ENCODE peak calls at places on chromosomes 4 and X, in four cellular contexts. T is H1, W is K562, P is HepG2. R is an unnamed sample.

GRCh38 chr4:111014537-111014936 is 391.7 kb upstream of the PITX2 start:
- DNase-seq in T (no peak), W (no peak), P (no peak), R (no peak)

GRCh38 chr4:25727711-25728493 is 72.3 kb downstream of the SLC34A2 start:
- DNase-seq in T (no peak), W (no peak), P (no peak), R (no peak)

GRCh38 chr4:114494257-114494803 is 104.3 kb upstream of the UGT8 start:
- DNase-seq in T (no peak), W (no peak), P (no peak), R (no peak)

GRCh38 chr4:41257901-41258300 is 1.2 kb downstream of the UCHL1 start:
- DNase-seq in T (no peak), W (no peak), P (no peak), R (no peak)

GRCh38 chr4:133320576-133321170 is 171.6 kb downstream of the PCDH10 start:
- DNase-seq in T (no peak), W (peak), P (peak), R (no peak)

GRCh38 chr4:57544811-57545654 is 434.8 kb upstream of the IGFBP7 start:
- DNase-seq in T (peak), W (no peak), P (no peak), R (no peak)

GRCh38 chr4:114378306-114378903 is 220.2 kb upstream of the UGT8 start:
- DNase-seq in T (no peak), W (no peak), P (no peak), R (no peak)

GRCh38 chrX:115553171-115553570 is 7.8 kb upstream of the PLS3 start:
- DNase-seq in T (no peak), W (no peak), P (no peak), R (no peak)

GRCh38 chrX:56318076-56318475 is 85.9 kb downstream of the KLF8 start:
- DNase-seq in T (no peak), W (no peak), P (no peak), R (no peak)

GRCh38 chr4:140066031-140066930 is 87.7 kb downstream of the MAML3 start:
- DNase-seq in T (no peak), W (no peak), P (no peak), R (no peak)

GRCh38 chr4:173752610-173753009 is 222.6 kb upstream of the HAND2 start:
- DNase-seq in T (peak), W (peak), P (peak), R (no peak)

GRCh38 chrX:107445146-107445545 is 4.3 kb upstream of the FRMPD3 start:
- DNase-seq in T (no peak), W (no peak), P (no peak), R (no peak)

GRCh38 chr4:32037391-32037790 is 1317.2 kb downstream of the PCDH7 start:
- DNase-seq in T (no peak), W (no peak), P (no peak), R (no peak)

GRCh38 chrX:1534321-1535168 is 2.4 kb downstream of the P2RY8 start:
- DNase-seq in T (peak), W (no peak), P (no peak), R (no peak)

GRCh38 chr4:91958651-91959050 is 345.1 kb upstream of the GRID2 start:
- DNase-seq in T (no peak), W (no peak), P (no peak), R (no peak)

GRCh38 chrX:69615779-69616519 is at the start of gene EDA:
- DNase-seq in T (peak), W (peak), P (peak), R (no peak)

GRCh38 chr4:74158561-74159396 is 861 bp downstream of the MTHFD2L start:
- DNase-seq in T (no peak), W (no peak), P (no peak), R (peak)

GRCh38 chr4:140426610-140427103 is 791 bp downstream of the CLGN start:
- DNase-seq in T (no peak), W (peak), P (peak), R (no peak)

GRCh38 chrX:103017542-103017941 is 46.4 kb downstream of the BEX1 start:
- DNase-seq in T (no peak), W (no peak), P (no peak), R (no peak)

GRCh38 chr4:48299560-48299959 is 29.9 kb upstream of the TEC start:
- DNase-seq in T (no peak), W (no peak), P (no peak), R (no peak)

GRCh38 chrX:140090800-140091275 is 125.5 kb upstream of the CXorf66 start:
- DNase-seq in T (no peak), W (no peak), P (no peak), R (no peak)

GRCh38 chr4:107721436-107722090 is 1.5 kb upstream of the PAPSS1 start:
- DNase-seq in T (peak), W (no peak), P (no peak), R (no peak)

GRCh38 chr4:180153587-180153986 is 2089.6 kb upstream of the TENM3 start:
- DNase-seq in T (no peak), W (no peak), P (no peak), R (no peak)

GRCh38 chr4:41620594-41621256 is 82.8 kb downstream of the LIMCH1 start:
- DNase-seq in T (no peak), W (no peak), P (no peak), R (no peak)

GRCh38 chr4:104989363-104989762 is 157.3 kb upstream of the TET2 start:
- DNase-seq in T (no peak), W (no peak), P (no peak), R (no peak)

GRCh38 chrX:153740631-153741222 is 16.1 kb downstream of the ABCD1 start:
- DNase-seq in T (no peak), W (no peak), P (no peak), R (no peak)

GRCh38 chr4:71186566-71187398 is 152.0 kb upstream of the SLC4A4 start:
- DNase-seq in T (no peak), W (no peak), P (no peak), R (no peak)

GRCh38 chrX:39427492-39428289 is 626.4 kb downstream of the MID1IP1 start:
- DNase-seq in T (no peak), W (no peak), P (no peak), R (no peak)

GRCh38 chrX:113058634-113059033 is 218.0 kb upstream of the AMOT start:
- DNase-seq in T (no peak), W (no peak), P (no peak), R (peak)

GRCh38 chr4:3335982-3336381 is 43.2 kb downstream of the RGS12 start:
- DNase-seq in T (no peak), W (no peak), P (no peak), R (no peak)

GRCh38 chrX:50452782-50453181 is 17.8 kb downstream of the DGKK start:
- DNase-seq in T (no peak), W (no peak), P (no peak), R (no peak)

GRCh38 chr4:56622176-56622575 is 58.9 kb downstream of the HOPX start:
- DNase-seq in T (no peak), W (no peak), P (no peak), R (no peak)

GRCh38 chrX:136574548-136574947 is 42.5 kb downstream of the VGLL1 start:
- DNase-seq in T (no peak), W (no peak), P (peak), R (no peak)

GRCh38 chrX:136582624-136583023 is 50.6 kb downstream of the VGLL1 start:
- DNase-seq in T (no peak), W (no peak), P (no peak), R (no peak)

GRCh38 chrX:136580316-136580715 is 48.3 kb downstream of the VGLL1 start:
- DNase-seq in T (no peak), W (no peak), P (no peak), R (no peak)

GRCh38 chrX:136572030-136572429 is 40.0 kb downstream of the VGLL1 start:
- DNase-seq in T (no peak), W (no peak), P (no peak), R (no peak)

GRCh38 chrX:136577562-136577961 is 45.5 kb downstream of the VGLL1 start:
- DNase-seq in T (peak), W (peak), P (peak), R (no peak)
- TF ChIP-seq GABPA in T (no peak), W (no peak), P (no peak), R (no peak)

DNA sequence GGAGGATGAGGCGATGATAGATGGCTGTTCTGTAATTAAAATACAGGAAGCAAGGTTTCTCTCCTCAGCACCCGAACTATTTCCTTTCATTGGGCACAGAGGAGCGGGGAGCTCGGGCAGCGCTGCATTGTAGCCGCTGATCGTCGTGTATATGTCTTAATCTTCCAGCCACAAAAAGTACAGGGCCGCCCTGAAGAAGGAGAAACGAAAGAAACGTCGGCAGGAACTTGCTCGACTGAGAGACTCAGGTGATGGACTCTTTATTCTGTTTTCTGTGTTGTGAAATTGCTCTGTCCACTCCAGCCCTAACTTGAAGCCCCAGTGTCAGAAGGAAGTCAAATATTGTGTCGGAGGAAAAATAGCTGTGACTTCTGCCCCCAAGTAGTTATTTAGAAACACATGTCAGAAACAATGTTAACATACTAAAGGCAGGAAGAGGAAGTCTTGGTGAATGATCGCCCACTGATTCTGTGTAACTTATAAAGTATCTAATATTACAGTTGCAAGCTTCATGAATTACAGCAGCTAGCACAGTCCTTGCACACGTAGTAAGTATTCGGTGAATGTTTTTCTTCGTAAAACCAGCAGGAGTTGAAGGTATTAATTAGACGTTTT is 589 bp downstream of the ZRSR2 start:
- DNase-seq in T (no peak), W (peak), P (no peak), R (peak)
- TF ChIP-seq HDAC2 in T (no peak), W (no peak), P (no peak), R (no peak)

GRCh38 chrX:119669424-119670037 is 23.4 kb downstream of the SEPTIN6 start:
- DNase-seq in T (no peak), W (no peak), P (peak), R (no peak)

GRCh38 chrX:119667111-119667928 is 25.6 kb downstream of the SEPTIN6 start:
- DNase-seq in T (no peak), W (no peak), P (no peak), R (no peak)

GRCh38 chrX:119673336-119673735 is 19.6 kb downstream of the SEPTIN6 start:
- DNase-seq in T (no peak), W (no peak), P (no peak), R (no peak)

GRCh38 chrX:119676949-119677653 is 15.9 kb downstream of the SEPTIN6 start:
- DNase-seq in T (no peak), W (no peak), P (no peak), R (no peak)

DNA sequence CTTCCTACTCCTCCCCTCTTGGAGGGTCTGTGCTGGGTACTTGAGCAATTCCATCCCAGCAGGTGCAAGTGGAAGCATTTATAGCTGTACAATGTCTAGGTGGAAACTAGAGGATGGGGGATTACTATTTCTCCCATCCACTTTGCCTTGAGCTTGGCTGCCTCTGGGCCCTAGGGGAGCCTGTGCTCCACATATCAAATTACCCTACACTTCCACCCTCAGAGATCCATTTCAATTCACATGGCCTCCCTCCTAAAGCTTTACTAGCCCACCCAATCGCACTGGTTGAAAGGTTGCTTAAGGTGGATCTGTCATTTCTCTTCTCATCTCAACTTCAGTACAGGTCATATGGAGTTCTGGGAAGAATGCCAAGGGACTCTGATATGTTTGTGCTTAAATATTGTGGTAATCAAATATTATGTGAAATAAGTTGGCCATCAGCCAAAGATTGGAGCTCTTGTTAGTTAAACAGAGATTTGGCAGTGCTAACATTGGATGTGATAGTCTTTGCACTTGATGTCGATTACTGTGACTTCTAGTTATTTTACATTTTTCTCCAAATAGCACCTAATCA is 20.6 kb downstream of the SEPTIN6 start:
- DNase-seq in T (no peak), W (no peak), P (peak), R (no peak)
- TF ChIP-seq EZH2 in T (no peak), W (no peak), P (no peak), R (no peak)

DNA sequence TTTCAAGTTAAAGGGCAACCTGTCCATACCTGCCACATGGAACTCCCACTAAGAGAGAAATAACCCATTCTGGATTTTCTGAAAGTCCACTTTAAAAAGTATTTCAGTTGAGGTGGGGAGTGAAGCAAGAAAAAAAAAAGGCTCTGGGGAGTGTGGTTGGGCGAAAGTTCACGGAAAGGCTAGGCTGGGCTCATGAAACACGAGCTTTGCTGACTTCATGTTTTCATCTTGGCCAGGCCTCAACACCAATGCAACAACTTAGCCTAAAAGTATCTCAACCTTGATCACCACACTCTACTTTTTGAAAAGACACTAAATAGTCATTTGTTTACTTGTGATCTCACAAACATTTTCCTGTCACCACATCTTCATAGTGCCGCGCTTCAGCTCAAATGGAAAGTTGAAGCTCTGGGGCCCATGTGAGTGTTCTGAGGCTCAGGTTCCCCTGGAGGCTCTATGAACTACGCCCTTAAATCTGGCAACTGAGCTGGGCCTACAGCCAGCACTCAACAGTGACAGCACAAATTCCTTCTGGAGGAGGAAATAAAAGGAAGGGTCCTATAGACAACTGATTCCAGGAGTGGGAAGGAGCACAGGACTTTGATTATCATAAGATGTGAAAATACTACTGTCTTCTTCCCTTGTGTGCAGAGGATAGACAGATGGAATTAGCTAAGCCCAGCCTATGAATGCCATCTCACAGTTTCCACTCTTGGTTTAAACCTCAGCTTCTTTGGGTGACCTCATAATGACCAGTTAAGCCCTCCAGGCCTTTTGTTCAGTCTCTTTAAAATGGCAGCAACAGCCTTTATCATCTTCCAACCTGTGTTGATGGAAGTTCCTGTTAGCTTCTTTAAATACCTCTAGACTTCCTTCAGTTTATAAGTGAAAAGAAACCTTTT is 5.1 kb downstream of the CD40LG start:
- DNase-seq in T (no peak), W (no peak), P (no peak), R (no peak)
- TF ChIP-seq GABPA in T (no peak), W (no peak), P (no peak), R (no peak)

GRCh38 chr4:169030575-169030982 is 20.5 kb upstream of the CBR4 start:
- DNase-seq in T (no peak), W (no peak), P (peak), R (no peak)
- TF ChIP-seq HDAC2 in T (no peak), W (no peak), P (no peak), R (no peak)

GRCh38 chr4:154741877-154742851 is 1.6 kb upstream of the LRAT start:
- DNase-seq in T (peak), W (no peak), P (no peak), R (no peak)
- TF ChIP-seq EZH2 in T (peak), W (no peak), P (no peak), R (no peak)

GRCh38 chr4:7457201-7458065 is 22.7 kb upstream of the PSAPL1 start:
- DNase-seq in T (no peak), W (no peak), P (no peak), R (no peak)
- TF ChIP-seq GABPA in T (no peak), W (no peak), P (no peak), R (no peak)

GRCh38 chrX:119605398-119605738 is 856 bp downstream of the NKRF start:
- DNase-seq in T (peak), W (peak), P (peak), R (no peak)
- TF ChIP-seq HDAC2 in T (no peak), W (peak), P (no peak), R (no peak)

DNA sequence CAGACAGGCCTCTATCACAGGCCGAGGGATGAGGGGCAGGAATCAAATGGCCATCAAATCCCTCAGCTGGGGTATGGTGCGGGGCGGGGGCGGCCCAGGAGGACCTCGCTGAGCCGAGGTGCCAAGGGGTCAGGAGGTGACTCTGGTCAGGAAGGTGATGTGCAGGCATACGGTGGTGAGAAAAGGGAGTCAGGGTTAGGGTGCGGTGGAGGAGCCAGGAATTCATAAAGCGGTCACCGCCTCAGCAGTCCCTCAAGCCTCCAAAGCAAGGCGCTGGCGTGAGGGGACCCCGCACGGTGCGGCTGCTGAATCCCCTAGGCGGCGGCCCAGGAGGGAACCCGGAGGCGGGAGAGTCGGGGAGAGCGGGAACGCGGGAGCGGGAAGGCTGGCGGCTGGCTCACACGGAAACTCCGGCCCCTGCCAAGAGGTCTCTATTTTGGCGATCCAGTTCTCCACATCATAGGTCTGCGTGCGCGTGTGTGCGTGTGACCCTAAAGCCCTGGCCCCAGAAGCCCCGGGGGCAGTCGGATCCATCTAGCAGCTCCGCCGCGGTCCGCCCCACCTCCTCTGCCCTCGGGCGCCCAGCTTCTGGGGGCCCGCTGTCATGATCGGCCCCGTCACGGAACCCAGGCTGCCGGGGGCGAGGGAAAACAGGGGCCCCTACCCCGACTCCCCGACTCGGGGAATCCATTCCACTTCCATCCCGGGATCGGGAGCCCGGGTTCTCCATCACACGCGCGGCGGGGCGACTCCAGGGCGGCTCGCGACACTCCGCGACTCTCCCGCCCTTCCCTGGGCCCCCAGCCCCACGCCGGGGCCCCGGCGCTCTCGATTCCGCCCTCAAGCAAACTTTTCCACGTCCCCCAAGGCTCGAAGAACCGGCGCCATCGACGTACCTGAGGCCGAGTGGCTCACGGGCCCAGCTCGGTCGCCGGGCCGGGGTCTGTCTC is 593 bp downstream of the ELF4 start:
- DNase-seq in T (peak), W (peak), P (no peak), R (no peak)
- TF ChIP-seq EZH2 in T (peak), W (no peak), P (peak), R (no peak)

R was measured in GM12878.